ENCODE peak calls at places on chromosomes 4 and X, in nine cellular contexts. N, F, R, O, Y, S, H, Q and J are unnamed samples.

GRCh38 chr4:24423670-24424069 is 160.7 kb downstream of the DHX15 start:
- DNase-seq in N (no peak), F (no peak), R (no peak), O (no peak), Y (no peak), S (no peak), H (no peak), Q (no peak), J (no peak)

GRCh38 chrX:115360220-115360781 is 70.8 kb downstream of the LUZP4 start:
- DNase-seq in N (no peak), F (no peak), R (no peak), O (no peak), Y (no peak), S (no peak), H (peak), Q (no peak), J (no peak)

GRCh38 chr4:143026459-143027170 is 158.1 kb upstream of the USP38 start:
- DNase-seq in N (no peak), F (peak), R (no peak), O (no peak), Y (no peak), S (no peak), H (peak), Q (no peak), J (no peak)

GRCh38 chr4:158871050-158871724 is 102.4 kb downstream of the FNIP2 start:
- DNase-seq in N (no peak), F (no peak), R (no peak), O (no peak), Y (no peak), S (no peak), H (no peak), Q (no peak), J (no peak)

GRCh38 chrX:134971926-134972325 is 18.9 kb upstream of the SMIM10 start:
- DNase-seq in N (no peak), F (no peak), R (no peak), O (no peak), Y (no peak), S (no peak), H (peak), Q (no peak), J (no peak)

GRCh38 chr4:123997116-123997515 is 600.5 kb downstream of the SPRY1 start:
- DNase-seq in N (no peak), F (peak), R (no peak), O (no peak), Y (no peak), S (no peak), H (no peak), Q (no peak), J (no peak)

GRCh38 chr4:127732623-127733199 is 2.5 kb downstream of the SLC25A31 start:
- DNase-seq in N (no peak), F (peak), R (no peak), O (no peak), Y (no peak), S (no peak), H (peak), Q (peak), J (no peak)

GRCh38 chrX:40078489-40079288 is 19.1 kb downstream of the BCOR start:
- DNase-seq in N (no peak), F (no peak), R (no peak), O (no peak), Y (no peak), S (no peak), H (peak), Q (no peak), J (no peak)

GRCh38 chr4:14749910-14750309 is 252.4 kb upstream of the CPEB2 start:
- DNase-seq in N (no peak), F (peak), R (no peak), O (no peak), Y (no peak), S (no peak), H (peak), Q (peak), J (no peak)

GRCh38 chr4:112296949-112297483 is at the start of gene ALPK1:
- DNase-seq in N (no peak), F (peak), R (no peak), O (no peak), Y (no peak), S (no peak), H (peak), Q (peak), J (peak)

GRCh38 chr4:41339812-41340809 is 83.4 kb downstream of the UCHL1 start:
- DNase-seq in N (peak), F (no peak), R (no peak), O (no peak), Y (no peak), S (no peak), H (peak), Q (peak), J (no peak)

GRCh38 chrX:68175569-68175968 is 257.7 kb downstream of the OPHN1 start:
- DNase-seq in N (no peak), F (peak), R (no peak), O (no peak), Y (no peak), S (no peak), H (peak), Q (no peak), J (no peak)

GRCh38 chrX:148385471-148385870 is 114.9 kb upstream of the AFF2 start:
- DNase-seq in N (no peak), F (no peak), R (no peak), O (no peak), Y (no peak), S (no peak), H (no peak), Q (no peak), J (no peak)

GRCh38 chr4:138761638-138762205 is 253.9 kb upstream of the NOCT start:
- DNase-seq in N (no peak), F (no peak), R (no peak), O (no peak), Y (no peak), S (no peak), H (peak), Q (no peak), J (no peak)

GRCh38 chr4:57163530-57164459 is 53.6 kb upstream of the IGFBP7 start:
- DNase-seq in N (peak), F (peak), R (peak), O (peak), Y (peak), S (peak), H (peak), Q (peak), J (peak)

GRCh38 chr4:924107-925096 is 7.7 kb downstream of the GAK start:
- DNase-seq in N (no peak), F (no peak), R (no peak), O (peak), Y (no peak), S (no peak), H (peak), Q (no peak), J (no peak)

GRCh38 chr4:121936101-121936500 is 15.8 kb downstream of the TRPC3 start:
- DNase-seq in N (no peak), F (no peak), R (no peak), O (no peak), Y (no peak), S (no peak), H (no peak), Q (no peak), J (no peak)

GRCh38 chr4:88382621-88383020 is 4.0 kb downstream of the HERC6 start:
- DNase-seq in N (no peak), F (no peak), R (no peak), O (no peak), Y (no peak), S (no peak), H (no peak), Q (peak), J (no peak)

GRCh38 chrX:39017062-39017461 is 215.8 kb downstream of the MID1IP1 start:
- DNase-seq in N (no peak), F (no peak), R (no peak), O (no peak), Y (no peak), S (no peak), H (no peak), Q (peak), J (no peak)

GRCh38 chr4:118927976-118928375 is 39.3 kb downstream of the SYNPO2 start:
- DNase-seq in N (peak), F (no peak), R (no peak), O (no peak), Y (no peak), S (no peak), H (no peak), Q (no peak), J (peak)

GRCh38 chrX:40166582-40166981 is 68.8 kb upstream of the BCOR start:
- DNase-seq in N (no peak), F (no peak), R (no peak), O (no peak), Y (no peak), S (no peak), H (peak), Q (no peak), J (no peak)

GRCh38 chr4:176261018-176261417 is 8.0 kb downstream of the ASB5 start:
- DNase-seq in N (no peak), F (no peak), R (no peak), O (no peak), Y (no peak), S (no peak), H (no peak), Q (no peak), J (no peak)

GRCh38 chrX:23287191-23287764 is 47.4 kb upstream of the PTCHD1 start:
- DNase-seq in N (no peak), F (no peak), R (no peak), O (no peak), Y (no peak), S (no peak), H (no peak), Q (no peak), J (no peak)

GRCh38 chr4:183729430-183730328 is 70.6 kb downstream of the TRAPPC11 start:
- DNase-seq in N (no peak), F (peak), R (no peak), O (no peak), Y (no peak), S (no peak), H (peak), Q (peak), J (no peak)

GRCh38 chrX:2489446-2490445 is 11.0 kb downstream of the DHRSX start:
- DNase-seq in N (no peak), F (no peak), R (no peak), O (no peak), Y (no peak), S (no peak), H (no peak), Q (no peak), J (no peak)

GRCh38 chr4:53601251-53601764 is 10.0 kb upstream of the LNX1 start:
- DNase-seq in N (no peak), F (peak), R (no peak), O (peak), Y (no peak), S (no peak), H (peak), Q (peak), J (peak)

GRCh38 chr4:98433608-98434198 is 172.5 kb downstream of the RAP1GDS1 start:
- DNase-seq in N (no peak), F (no peak), R (no peak), O (no peak), Y (no peak), S (no peak), H (peak), Q (no peak), J (no peak)

GRCh38 chr4:83556006-83556712 is 20.3 kb downstream of the GPAT3 start:
- DNase-seq in N (no peak), F (no peak), R (no peak), O (no peak), Y (no peak), S (no peak), H (no peak), Q (no peak), J (no peak)

GRCh38 chr4:146477054-146477453 is 44.7 kb downstream of the SLC10A7 start:
- DNase-seq in N (no peak), F (no peak), R (no peak), O (no peak), Y (no peak), S (no peak), H (peak), Q (no peak), J (no peak)

GRCh38 chr4:81771721-81772120 is 300.0 kb upstream of the RASGEF1B start:
- DNase-seq in N (no peak), F (no peak), R (no peak), O (no peak), Y (no peak), S (no peak), H (no peak), Q (no peak), J (no peak)